ENCODE peak calls at places on chromosomes 2 and 18, in seven cellular contexts. H is A549, A is heart left ventricle, Z is spleen, D is H1, T is HepG2, K is ovary. J is an unnamed sample.
A peak's percentile ranks its signal among the peaks of the same experiment; 100 is the strongest.

GRCh38 chr2:191218292-191218898 is 26.8 kb upstream of the MYO1B start:
- DNase-seq in K (no peak), A (peak; percentile 40), H (peak; percentile 97), D (peak; percentile 57), T (peak; percentile 80), Z (no peak), J (peak; percentile 47)

GRCh38 chr18:51340332-51340731 is 142.9 kb upstream of the MEX3C start:
- DNase-seq in H (no peak), K (no peak), A (no peak), Z (no peak), D (no peak), T (no peak), J (no peak)

GRCh38 chr2:23595601-23596251 is 210.7 kb downstream of the KLHL29 start:
- DNase-seq in Z (peak; percentile 64), H (no peak), T (peak; percentile 45), A (no peak), K (peak; percentile 27), D (no peak), J (no peak)

GRCh38 chr2:235026137-235026536 is 74.3 kb downstream of the SH3BP4 start:
- DNase-seq in A (no peak), T (peak; percentile 47), D (no peak), K (no peak), H (peak; percentile 83), Z (no peak), J (no peak)

GRCh38 chr2:198102120-198102519 is 297.7 kb downstream of the PLCL1 start:
- DNase-seq in H (no peak), D (no peak), K (no peak), Z (no peak), T (no peak), A (no peak), J (no peak)

GRCh38 chr2:11006191-11006590 is 94.5 kb downstream of the KCNF1 start:
- DNase-seq in Z (no peak), H (no peak), K (no peak), D (no peak), A (no peak), T (no peak), J (no peak)

GRCh38 chr18:8277270-8277669 is 332.0 kb upstream of the RAB12 start:
- DNase-seq in T (no peak), Z (no peak), H (no peak), D (no peak), A (no peak), K (no peak), J (no peak)

GRCh38 chr2:130332271-130333073 is 10.2 kb upstream of the IMP4 start:
- DNase-seq in D (peak; percentile 41), K (peak; percentile 90), H (peak; percentile 75), A (peak; percentile 78), T (peak; percentile 54), Z (peak; percentile 91), J (peak; percentile 79)

GRCh38 chr2:20666364-20667150 is at the start of gene GDF7:
- DNase-seq in K (peak; percentile 59), T (peak; percentile 46), A (no peak), D (no peak), H (peak; percentile 41), Z (peak; percentile 90), J (peak; percentile 69)

GRCh38 chr2:68577183-68577582 is 66.2 kb upstream of the PROKR1 start:
- DNase-seq in K (no peak), T (no peak), Z (no peak), A (no peak), D (no peak), H (no peak), J (no peak)

GRCh38 chr2:172083725-172084483 is 1.4 kb upstream of the DLX1 start:
- DNase-seq in H (no peak), Z (no peak), A (no peak), K (no peak), D (no peak), T (no peak), J (no peak)

GRCh38 chr2:212208467-212208866 is 330.1 kb downstream of the ERBB4 start:
- DNase-seq in H (no peak), D (no peak), A (no peak), K (no peak), T (no peak), Z (no peak), J (no peak)

GRCh38 chr2:203790134-203790533 is 77.4 kb upstream of the CTLA4 start:
- DNase-seq in T (no peak), Z (no peak), A (no peak), H (no peak), D (no peak), K (no peak), J (no peak)

GRCh38 chr18:59609654-59610053 is 87.6 kb downstream of the CCBE1 start:
- DNase-seq in H (no peak), A (no peak), T (no peak), D (no peak), K (no peak), Z (no peak), J (no peak)

GRCh38 chr2:218260742-218261423 is at the start of gene GPBAR1:
- DNase-seq in A (peak; percentile 68), T (peak; percentile 41), D (no peak), K (peak; percentile 54), H (no peak), Z (no peak), J (peak; percentile 60)

GRCh38 chr2:108583903-108584520 is 49.7 kb downstream of the LIMS1 start:
- DNase-seq in D (no peak), K (no peak), T (peak; percentile 82), Z (no peak), A (peak; percentile 50), H (peak; percentile 81), J (peak; percentile 46)

GRCh38 chr2:117702098-117702497 is 112.4 kb upstream of the DDX18 start:
- DNase-seq in A (no peak), K (no peak), T (no peak), H (no peak), D (no peak), Z (no peak), J (no peak)

GRCh38 chr2:164717000-164717597 is 95.8 kb upstream of the GRB14 start:
- DNase-seq in H (peak; percentile 54), T (peak; percentile 50), Z (no peak), K (no peak), D (no peak), A (no peak), J (no peak)

GRCh38 chr2:99490088-99491065 is 560 bp upstream of the REV1 start:
- DNase-seq in K (peak; percentile 96), H (peak; percentile 93), A (peak; percentile 96), Z (peak; percentile 99), D (peak; percentile 78), T (peak; percentile 91), J (peak; percentile 95)

GRCh38 chr2:239079671-239080294 is 231.9 kb downstream of the TWIST2 start:
- DNase-seq in K (no peak), A (no peak), D (no peak), Z (no peak), T (no peak), H (no peak), J (no peak)

GRCh38 chr2:14516844-14517243 is 115.7 kb upstream of the LRATD1 start:
- DNase-seq in H (no peak), D (no peak), K (no peak), A (no peak), T (no peak), Z (no peak), J (no peak)

GRCh38 chr2:150675807-150676206 is 188.3 kb upstream of the RND3 start:
- DNase-seq in K (no peak), D (no peak), A (no peak), H (no peak), T (no peak), Z (no peak), J (no peak)

GRCh38 chr2:2033691-2034090 is 289.4 kb upstream of the PXDN start:
- DNase-seq in A (no peak), D (no peak), Z (no peak), T (no peak), H (no peak), K (no peak), J (no peak)

DNA sequence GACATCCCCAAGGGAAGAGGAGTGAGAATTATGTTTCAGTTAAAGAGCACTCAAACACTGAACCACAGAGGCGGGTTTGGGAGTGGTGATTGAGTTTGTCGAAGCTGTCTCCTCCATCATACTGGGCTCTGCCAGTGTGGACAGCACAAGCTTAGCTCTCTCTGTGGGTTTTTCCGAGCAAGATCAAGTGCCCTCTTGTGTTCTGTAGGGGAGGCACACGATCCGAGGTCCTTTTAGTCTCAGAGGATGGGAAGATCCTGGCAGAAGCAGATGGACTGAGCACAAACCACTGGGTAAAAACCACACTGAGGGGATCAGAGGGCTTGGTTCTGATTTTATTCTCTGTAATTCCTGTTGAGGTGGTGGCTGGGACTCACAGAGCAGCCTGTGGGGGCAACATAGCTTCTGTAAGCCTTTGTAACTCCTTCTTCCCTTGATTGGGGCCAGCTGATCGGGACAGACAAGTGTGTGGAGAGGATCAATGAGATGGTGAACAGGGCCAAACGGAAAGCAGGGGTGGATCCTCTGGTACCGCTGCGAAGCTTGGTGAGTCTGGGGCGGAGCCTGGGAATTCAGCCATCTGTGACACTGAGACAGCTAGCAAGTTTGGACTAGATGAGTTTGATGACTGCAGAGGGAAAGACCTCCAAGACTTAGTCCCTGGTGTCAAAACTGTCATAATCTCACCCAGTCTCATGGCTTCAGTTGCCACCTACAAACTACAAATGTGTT is 2.0 kb downstream of the NAGK start:
- DNase-seq in H (peak; percentile 70), K (no peak), Z (peak; percentile 87), A (no peak), T (peak; percentile 66), D (no peak), J (peak; percentile 71)
- TF ChIP-seq POLR2A in H (no peak), K (no peak), Z (no peak), A (no peak), T (no peak), D (no peak), J (no peak)

GRCh38 chr2:9630001-9630749 is 622 bp downstream of the YWHAQ start:
- DNase-seq in A (peak; percentile 85), T (peak; percentile 73), H (peak; percentile 81), Z (peak; percentile 95), D (peak; percentile 43), K (peak; percentile 85), J (peak; percentile 74)
- TF ChIP-seq POLR2A in A (no peak), T (peak; percentile 67), H (no peak), Z (no peak), D (peak; percentile 16), K (no peak), J (no peak)

DNA sequence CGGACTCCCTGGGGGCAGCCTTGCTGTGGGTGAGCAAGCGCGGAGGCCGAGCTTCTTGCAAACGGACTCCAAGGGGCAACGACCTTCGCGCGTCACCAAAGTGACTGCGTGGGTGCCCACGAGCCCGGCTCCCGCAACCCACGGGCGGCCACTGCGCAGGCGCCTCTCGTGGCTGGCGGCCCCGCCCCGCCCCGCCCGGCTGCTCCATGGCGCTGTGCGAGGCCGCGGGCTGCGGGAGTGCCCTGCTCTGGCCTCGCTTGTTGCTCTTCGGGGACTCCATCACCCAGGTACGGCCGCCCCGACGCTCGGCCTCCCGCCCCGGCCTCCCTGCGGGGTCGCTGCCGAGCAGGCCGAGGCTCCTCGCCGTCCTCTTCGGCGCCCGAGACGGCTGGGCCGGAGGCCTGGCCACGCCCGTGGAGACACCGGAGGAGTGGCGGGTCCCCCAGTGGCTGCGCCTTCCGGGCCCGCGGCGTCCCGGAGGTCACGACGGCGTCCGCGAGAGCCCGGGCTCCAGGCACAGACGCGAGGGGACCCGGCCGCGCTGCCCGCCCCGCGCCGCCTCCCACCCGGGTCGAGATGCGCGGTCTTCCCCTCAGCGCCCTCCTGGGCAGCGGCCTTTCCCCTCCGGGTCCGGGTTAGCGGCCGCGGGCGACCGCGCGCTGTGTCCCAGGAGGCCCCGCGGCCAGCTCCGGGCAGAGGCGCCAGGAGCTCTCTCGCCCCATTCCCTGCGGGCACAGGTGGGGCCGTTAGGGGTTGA is at the start of gene IAH1:
- DNase-seq in A (peak; percentile 81), H (peak; percentile 65), Z (peak; percentile 93), D (no peak), T (no peak), K (peak; percentile 80), J (peak; percentile 69)
- TF ChIP-seq POLR2A in A (no peak), H (peak; percentile 83), Z (peak; percentile 40), D (no peak), T (no peak), K (peak; percentile 78), J (peak; percentile 53)

GRCh38 chr2:9951522-9952285 is at the start of gene GRHL1:
- DNase-seq in T (peak; percentile 85), H (peak; percentile 92), A (peak; percentile 96), D (peak; percentile 46), Z (peak; percentile 98), K (peak; percentile 96), J (peak; percentile 86)
- TF ChIP-seq POLR2A in T (peak; percentile 46), H (peak; percentile 9), A (no peak), D (no peak), Z (no peak), K (no peak), J (no peak)